ENCODE peak calls at places on chromosomes 5 and 9, in five cellular contexts. One of them, this sample, is unnamed.

GRCh38 chr5:104237574-104237973 is 675.0 kb upstream of the NUDT12 start:
- DNase-seq in lower lobe of right lung: no peak
- DNase-seq in type B pancreatic cell: no peak
- DNase-seq in astrocyte of the spinal cord: no peak
- DNase-seq in spleen: no peak
- DNase-seq in this sample: no peak

GRCh38 chr5:133785182-133785581 is 172.8 kb upstream of the FSTL4 start:
- DNase-seq in lower lobe of right lung: no peak
- DNase-seq in type B pancreatic cell: peak
- DNase-seq in astrocyte of the spinal cord: no peak
- DNase-seq in spleen: no peak
- DNase-seq in this sample: peak

GRCh38 chr5:180786398-180787005 is 16.1 kb downstream of the MGAT1 start:
- DNase-seq in lower lobe of right lung: no peak
- DNase-seq in type B pancreatic cell: no peak
- DNase-seq in astrocyte of the spinal cord: peak
- DNase-seq in spleen: peak
- DNase-seq in this sample: no peak

GRCh38 chr5:89293849-89294248 is 410.9 kb upstream of the MEF2C start:
- DNase-seq in lower lobe of right lung: no peak
- DNase-seq in type B pancreatic cell: no peak
- DNase-seq in astrocyte of the spinal cord: no peak
- DNase-seq in spleen: no peak
- DNase-seq in this sample: no peak

GRCh38 chr5:56075361-56075760 is 80.6 kb upstream of the IL6ST start:
- DNase-seq in lower lobe of right lung: no peak
- DNase-seq in type B pancreatic cell: no peak
- DNase-seq in astrocyte of the spinal cord: peak
- DNase-seq in spleen: no peak
- DNase-seq in this sample: no peak

GRCh38 chr5:179488464-179488863 is 61.9 kb upstream of the RUFY1 start:
- DNase-seq in lower lobe of right lung: no peak
- DNase-seq in type B pancreatic cell: no peak
- DNase-seq in astrocyte of the spinal cord: no peak
- DNase-seq in spleen: no peak
- DNase-seq in this sample: no peak

GRCh38 chr9:71490810-71491209 is 277.5 kb downstream of the CEMIP2 start:
- DNase-seq in lower lobe of right lung: no peak
- DNase-seq in type B pancreatic cell: no peak
- DNase-seq in astrocyte of the spinal cord: no peak
- DNase-seq in spleen: no peak
- DNase-seq in this sample: no peak

GRCh38 chr9:137293482-137294090 is 8.5 kb downstream of the NRARP start:
- DNase-seq in lower lobe of right lung: no peak
- DNase-seq in type B pancreatic cell: no peak
- DNase-seq in astrocyte of the spinal cord: no peak
- DNase-seq in spleen: no peak
- DNase-seq in this sample: no peak

GRCh38 chr9:95447660-95448420 is 68.9 kb downstream of the PTCH1 start:
- DNase-seq in lower lobe of right lung: no peak
- DNase-seq in type B pancreatic cell: no peak
- DNase-seq in astrocyte of the spinal cord: peak
- DNase-seq in spleen: no peak
- DNase-seq in this sample: no peak

GRCh38 chr9:82108474-82108873 is 119.9 kb downstream of the SPATA31D1 start:
- DNase-seq in lower lobe of right lung: no peak
- DNase-seq in type B pancreatic cell: no peak
- DNase-seq in astrocyte of the spinal cord: no peak
- DNase-seq in spleen: no peak
- DNase-seq in this sample: no peak

GRCh38 chr9:126417684-126418083 is 91.1 kb downstream of the MVB12B start:
- DNase-seq in lower lobe of right lung: no peak
- DNase-seq in type B pancreatic cell: no peak
- DNase-seq in astrocyte of the spinal cord: no peak
- DNase-seq in spleen: no peak
- DNase-seq in this sample: no peak

GRCh38 chr5:143820451-143820850 is 8.5 kb downstream of the HMHB1 start:
- DNase-seq in lower lobe of right lung: no peak
- DNase-seq in type B pancreatic cell: no peak
- DNase-seq in astrocyte of the spinal cord: no peak
- DNase-seq in spleen: no peak
- DNase-seq in this sample: no peak

GRCh38 chr5:5537426-5537825 is 114.9 kb downstream of the ICE1 start:
- DNase-seq in lower lobe of right lung: no peak
- DNase-seq in type B pancreatic cell: no peak
- DNase-seq in astrocyte of the spinal cord: no peak
- DNase-seq in spleen: no peak
- DNase-seq in this sample: peak

GRCh38 chr5:10485897-10486296 is 44.2 kb downstream of the ROPN1L start:
- DNase-seq in lower lobe of right lung: no peak
- DNase-seq in type B pancreatic cell: no peak
- DNase-seq in astrocyte of the spinal cord: no peak
- DNase-seq in spleen: peak
- DNase-seq in this sample: no peak

GRCh38 chr5:134148316-134148715 is 28.4 kb downstream of the SKP1 start:
- DNase-seq in lower lobe of right lung: no peak
- DNase-seq in type B pancreatic cell: no peak
- DNase-seq in astrocyte of the spinal cord: no peak
- DNase-seq in spleen: no peak
- DNase-seq in this sample: peak

GRCh38 chr9:89363921-89364663 is 45.8 kb downstream of the SECISBP2 start:
- DNase-seq in lower lobe of right lung: no peak
- DNase-seq in type B pancreatic cell: no peak
- DNase-seq in astrocyte of the spinal cord: no peak
- DNase-seq in spleen: no peak
- DNase-seq in this sample: no peak

GRCh38 chr5:2711446-2712425 is 39.7 kb downstream of the IRX2 start:
- DNase-seq in lower lobe of right lung: no peak
- DNase-seq in type B pancreatic cell: no peak
- DNase-seq in astrocyte of the spinal cord: no peak
- DNase-seq in spleen: no peak
- DNase-seq in this sample: no peak

GRCh38 chr9:35960029-35960655 is 2.2 kb upstream of the OR2S2 start:
- DNase-seq in lower lobe of right lung: no peak
- DNase-seq in type B pancreatic cell: no peak
- DNase-seq in astrocyte of the spinal cord: peak
- DNase-seq in spleen: no peak
- DNase-seq in this sample: no peak

GRCh38 chr9:107175826-107176500 is 107.1 kb upstream of the RAD23B start:
- DNase-seq in lower lobe of right lung: no peak
- DNase-seq in type B pancreatic cell: no peak
- DNase-seq in astrocyte of the spinal cord: no peak
- DNase-seq in spleen: no peak
- DNase-seq in this sample: no peak

GRCh38 chr5:94893404-94894145 is 275.1 kb downstream of the SLF1 start:
- DNase-seq in lower lobe of right lung: no peak
- DNase-seq in type B pancreatic cell: no peak
- DNase-seq in astrocyte of the spinal cord: peak
- DNase-seq in spleen: no peak
- DNase-seq in this sample: no peak

GRCh38 chr9:93059097-93059959 is 827 bp downstream of the SUSD3 start:
- DNase-seq in lower lobe of right lung: peak
- DNase-seq in type B pancreatic cell: no peak
- DNase-seq in astrocyte of the spinal cord: no peak
- DNase-seq in spleen: peak
- DNase-seq in this sample: no peak

GRCh38 chr5:43039468-43040286 is 442 bp downstream of the ANXA2R start:
- DNase-seq in lower lobe of right lung: peak
- DNase-seq in type B pancreatic cell: no peak
- DNase-seq in astrocyte of the spinal cord: peak
- DNase-seq in spleen: peak
- DNase-seq in this sample: peak

GRCh38 chr5:167585184-167585583 is 706.3 kb upstream of the WWC1 start:
- DNase-seq in lower lobe of right lung: no peak
- DNase-seq in type B pancreatic cell: no peak
- DNase-seq in astrocyte of the spinal cord: no peak
- DNase-seq in spleen: no peak
- DNase-seq in this sample: no peak

GRCh38 chr5:167592114-167592513 is 699.3 kb upstream of the WWC1 start:
- DNase-seq in lower lobe of right lung: no peak
- DNase-seq in type B pancreatic cell: no peak
- DNase-seq in astrocyte of the spinal cord: no peak
- DNase-seq in spleen: no peak
- DNase-seq in this sample: no peak

GRCh38 chr5:167582916-167583315 is 708.5 kb upstream of the WWC1 start:
- DNase-seq in lower lobe of right lung: no peak
- DNase-seq in type B pancreatic cell: no peak
- DNase-seq in astrocyte of the spinal cord: peak
- DNase-seq in spleen: no peak
- DNase-seq in this sample: no peak

GRCh38 chr5:167582263-167582662 is 709.2 kb upstream of the WWC1 start:
- DNase-seq in lower lobe of right lung: no peak
- DNase-seq in type B pancreatic cell: no peak
- DNase-seq in astrocyte of the spinal cord: peak
- DNase-seq in spleen: no peak
- DNase-seq in this sample: no peak

DNA sequence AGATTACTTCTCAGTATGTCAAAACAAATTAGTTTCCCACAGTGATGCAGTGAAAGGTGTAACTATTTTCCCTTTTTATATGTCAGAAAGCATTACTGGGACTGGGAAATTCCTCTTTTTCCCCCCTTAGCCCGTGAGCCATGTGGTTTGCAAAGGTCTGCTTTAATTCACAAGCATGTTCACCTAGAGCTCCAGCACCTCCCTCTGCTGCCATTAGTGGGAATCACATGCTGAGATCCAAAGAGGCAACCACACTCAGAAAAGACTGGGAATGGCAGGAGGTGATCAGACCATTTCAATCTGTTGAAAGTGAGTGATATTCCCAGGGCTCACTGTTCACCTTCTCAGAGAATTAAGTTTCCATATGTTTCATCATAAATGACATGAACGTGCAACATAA is 703.7 kb upstream of the WWC1 start:
- DNase-seq in lower lobe of right lung: no peak
- DNase-seq in type B pancreatic cell: no peak
- DNase-seq in astrocyte of the spinal cord: peak
- DNase-seq in spleen: no peak
- DNase-seq in this sample: no peak
- TF ChIP-seq CTCF in lower lobe of right lung: no peak
- TF ChIP-seq CTCF in type B pancreatic cell: peak
- TF ChIP-seq CTCF in astrocyte of the spinal cord: peak
- TF ChIP-seq CTCF in spleen: peak
- TF ChIP-seq CTCF in this sample: peak

DNA sequence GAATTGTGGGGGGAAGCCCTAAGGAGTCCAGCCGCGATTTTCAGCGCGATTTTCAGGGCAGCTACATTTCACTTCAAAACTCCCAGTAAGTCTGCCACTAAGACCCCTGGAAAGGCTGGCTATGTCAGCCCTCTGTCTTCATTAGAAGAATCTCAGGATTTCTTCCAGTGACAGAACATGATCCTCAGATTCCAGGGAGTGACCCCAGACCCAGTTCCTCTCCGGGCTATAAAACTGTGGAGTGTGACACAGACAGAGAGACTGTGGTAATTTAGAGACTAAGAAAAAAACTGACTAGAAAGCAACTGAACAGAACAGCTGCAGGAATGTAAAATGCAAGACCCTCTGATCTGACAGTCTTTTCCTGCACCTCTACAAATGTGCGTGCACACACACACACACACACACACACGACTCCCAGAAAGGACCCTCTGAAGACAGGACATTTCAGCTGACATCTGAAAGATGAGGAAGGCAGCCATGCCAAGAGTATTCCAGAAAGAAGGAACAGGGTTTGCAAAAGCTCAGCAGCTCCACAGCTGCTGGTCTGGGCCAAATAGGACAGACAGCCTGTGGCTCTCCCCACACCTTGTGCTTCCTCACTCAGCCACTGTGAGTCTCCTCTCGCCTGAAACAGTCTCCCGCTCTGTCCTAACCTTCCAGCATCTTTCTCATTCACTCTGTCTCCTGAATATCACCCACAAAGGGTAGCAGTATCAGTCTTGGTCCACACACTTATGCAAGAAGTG is 188.9 kb downstream of the PALM2AKAP2 start:
- DNase-seq in lower lobe of right lung: no peak
- DNase-seq in type B pancreatic cell: no peak
- DNase-seq in astrocyte of the spinal cord: peak
- DNase-seq in spleen: no peak
- DNase-seq in this sample: no peak
- TF ChIP-seq CTCF in lower lobe of right lung: peak
- TF ChIP-seq CTCF in type B pancreatic cell: peak
- TF ChIP-seq CTCF in astrocyte of the spinal cord: peak
- TF ChIP-seq CTCF in spleen: peak
- TF ChIP-seq CTCF in this sample: peak

DNA sequence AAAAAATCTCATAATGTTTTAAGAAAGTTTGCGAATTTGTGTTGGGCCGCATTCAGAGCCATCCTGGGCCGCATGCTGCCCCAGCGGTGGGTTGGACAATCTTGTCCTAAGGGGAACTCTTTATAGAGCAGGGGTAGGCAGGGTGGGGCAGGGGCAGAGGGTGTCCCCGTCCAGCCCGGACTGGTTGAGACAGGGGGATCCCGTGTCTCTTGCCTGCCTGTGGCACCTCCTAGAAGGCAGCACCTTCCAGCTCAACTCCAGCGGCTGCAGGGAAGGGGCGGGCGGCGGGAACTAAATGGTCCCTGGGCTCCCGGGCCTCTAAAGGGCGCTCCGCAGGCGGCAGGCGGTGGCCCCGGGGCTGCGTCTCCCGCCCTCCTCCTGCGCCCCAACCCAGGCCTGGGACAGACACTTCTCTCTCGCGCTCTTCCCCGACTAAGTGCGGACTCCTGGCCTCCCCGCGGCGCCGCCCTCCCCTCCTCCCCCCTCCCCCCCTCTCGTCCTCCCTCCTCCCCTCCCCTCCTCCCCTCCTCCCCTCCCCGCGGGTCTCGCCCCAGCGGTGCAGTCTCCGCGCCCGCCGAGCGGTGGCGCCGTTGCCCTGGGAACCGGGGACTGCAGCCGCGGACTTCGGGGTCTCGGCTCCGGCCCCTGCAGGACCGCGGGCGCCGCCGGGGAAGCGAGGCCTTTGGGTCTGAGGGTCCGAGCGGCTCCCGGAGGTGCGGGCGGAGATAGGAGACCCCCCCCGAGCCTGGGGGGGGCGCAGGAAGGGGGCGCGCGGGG is 132.6 kb downstream of the MRPL36 start:
- DNase-seq in lower lobe of right lung: no peak
- DNase-seq in type B pancreatic cell: peak
- DNase-seq in astrocyte of the spinal cord: no peak
- DNase-seq in spleen: no peak
- DNase-seq in this sample: peak
- TF ChIP-seq CTCF in lower lobe of right lung: no peak
- TF ChIP-seq CTCF in type B pancreatic cell: peak
- TF ChIP-seq CTCF in astrocyte of the spinal cord: peak
- TF ChIP-seq CTCF in spleen: no peak
- TF ChIP-seq CTCF in this sample: peak

DNA sequence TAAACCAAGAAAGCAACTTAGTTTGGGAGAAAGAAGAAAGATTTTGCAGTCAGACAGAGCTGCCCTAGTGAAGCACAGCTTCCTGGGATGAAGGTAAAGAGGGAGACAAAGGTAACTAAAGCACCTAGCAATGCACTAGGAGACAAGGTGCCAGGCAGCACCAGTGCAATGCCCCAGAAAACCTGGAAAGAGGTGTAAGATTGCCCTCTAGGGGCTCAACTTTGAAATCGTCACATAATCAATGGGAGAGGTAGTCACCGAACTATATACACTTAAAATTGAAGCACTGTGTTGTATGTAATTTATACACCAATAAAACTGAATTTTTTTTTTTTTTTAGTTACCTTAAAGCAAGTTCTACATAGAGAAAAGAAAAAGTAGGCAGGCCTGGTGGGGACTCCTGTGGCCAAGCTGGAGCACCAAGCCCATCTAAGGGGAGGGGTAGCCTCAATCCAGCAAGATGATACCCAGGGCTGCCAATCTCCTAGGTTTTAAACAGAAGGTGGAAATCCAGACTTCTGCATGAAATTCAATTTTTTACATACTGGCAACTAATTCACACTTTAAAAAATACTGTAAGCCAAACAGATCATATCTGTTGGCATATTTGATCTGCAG is 48.2 kb downstream of the CDK5RAP2 start:
- DNase-seq in lower lobe of right lung: no peak
- DNase-seq in type B pancreatic cell: no peak
- DNase-seq in astrocyte of the spinal cord: peak
- DNase-seq in spleen: no peak
- DNase-seq in this sample: no peak
- TF ChIP-seq CTCF in lower lobe of right lung: peak
- TF ChIP-seq CTCF in type B pancreatic cell: peak
- TF ChIP-seq CTCF in astrocyte of the spinal cord: peak
- TF ChIP-seq CTCF in spleen: no peak
- TF ChIP-seq CTCF in this sample: peak

This sample was measured in osteocyte.